ENCODE peak calls at places on chromosomes 3 and 15, in six cellular contexts. One of them, this sample, is unnamed.

GRCh38 chr15:38670142-38671002 is 105.8 kb upstream of the RASGRP1 start:
- DNase-seq in stomach: no peak
- DNase-seq in transverse colon: peak
- DNase-seq in K562: no peak
- DNase-seq in A549: no peak
- DNase-seq in HCT116: no peak
- DNase-seq in this sample: peak

GRCh38 chr15:33395841-33396240 is 85.1 kb downstream of the RYR3 start:
- DNase-seq in stomach: no peak
- DNase-seq in transverse colon: no peak
- DNase-seq in K562: no peak
- DNase-seq in A549: no peak
- DNase-seq in HCT116: no peak
- DNase-seq in this sample: no peak

GRCh38 chr15:27865926-27866325 is 233.2 kb downstream of the OCA2 start:
- DNase-seq in stomach: no peak
- DNase-seq in transverse colon: no peak
- DNase-seq in K562: no peak
- DNase-seq in A549: no peak
- DNase-seq in HCT116: no peak
- DNase-seq in this sample: no peak

GRCh38 chr3:32780735-32781210 is 37.0 kb upstream of the TRIM71 start:
- DNase-seq in stomach: peak
- DNase-seq in transverse colon: peak
- DNase-seq in K562: peak
- DNase-seq in A549: no peak
- DNase-seq in HCT116: peak
- DNase-seq in this sample: no peak

GRCh38 chr15:71082803-71083202 is 32.5 kb upstream of the THSD4 start:
- DNase-seq in stomach: no peak
- DNase-seq in transverse colon: no peak
- DNase-seq in K562: no peak
- DNase-seq in A549: no peak
- DNase-seq in HCT116: no peak
- DNase-seq in this sample: no peak

GRCh38 chr3:138812806-138813205 is 21.9 kb downstream of the PIK3CB start:
- DNase-seq in stomach: no peak
- DNase-seq in transverse colon: no peak
- DNase-seq in K562: no peak
- DNase-seq in A549: no peak
- DNase-seq in HCT116: no peak
- DNase-seq in this sample: no peak

GRCh38 chr3:111895079-111895478 is 36.0 kb downstream of the PHLDB2 start:
- DNase-seq in stomach: no peak
- DNase-seq in transverse colon: no peak
- DNase-seq in K562: peak
- DNase-seq in A549: peak
- DNase-seq in HCT116: peak
- DNase-seq in this sample: no peak

GRCh38 chr3:189331002-189331418 is 159.2 kb downstream of the TPRG1 start:
- DNase-seq in stomach: no peak
- DNase-seq in transverse colon: no peak
- DNase-seq in K562: no peak
- DNase-seq in A549: no peak
- DNase-seq in HCT116: no peak
- DNase-seq in this sample: no peak

GRCh38 chr3:132145833-132146232 is 111.0 kb upstream of the CPNE4 start:
- DNase-seq in stomach: no peak
- DNase-seq in transverse colon: no peak
- DNase-seq in K562: no peak
- DNase-seq in A549: no peak
- DNase-seq in HCT116: no peak
- DNase-seq in this sample: no peak

GRCh38 chr3:11532865-11533490 is 110.7 kb downstream of the VGLL4 start:
- DNase-seq in stomach: no peak
- DNase-seq in transverse colon: no peak
- DNase-seq in K562: no peak
- DNase-seq in A549: no peak
- DNase-seq in HCT116: no peak
- DNase-seq in this sample: no peak

GRCh38 chr3:181568693-181569092 is 143.0 kb upstream of the SOX2 start:
- DNase-seq in stomach: no peak
- DNase-seq in transverse colon: no peak
- DNase-seq in K562: no peak
- DNase-seq in A549: no peak
- DNase-seq in HCT116: no peak
- DNase-seq in this sample: no peak

GRCh38 chr15:93179072-93179471 is 90.1 kb upstream of the RGMA start:
- DNase-seq in stomach: peak
- DNase-seq in transverse colon: peak
- DNase-seq in K562: peak
- DNase-seq in A549: no peak
- DNase-seq in HCT116: no peak
- DNase-seq in this sample: no peak

GRCh38 chr3:10935028-10935427 is 57.5 kb upstream of the SLC6A1 start:
- DNase-seq in stomach: no peak
- DNase-seq in transverse colon: no peak
- DNase-seq in K562: no peak
- DNase-seq in A549: no peak
- DNase-seq in HCT116: no peak
- DNase-seq in this sample: no peak

GRCh38 chr3:1979961-1980615 is 118.6 kb upstream of the CNTN4 start:
- DNase-seq in stomach: no peak
- DNase-seq in transverse colon: no peak
- DNase-seq in K562: no peak
- DNase-seq in A549: no peak
- DNase-seq in HCT116: no peak
- DNase-seq in this sample: no peak

GRCh38 chr15:37045241-37045640 is 55.1 kb downstream of the MEIS2 start:
- DNase-seq in stomach: no peak
- DNase-seq in transverse colon: no peak
- DNase-seq in K562: no peak
- DNase-seq in A549: no peak
- DNase-seq in HCT116: no peak
- DNase-seq in this sample: no peak
- H3K4me3 ChIP-seq in stomach: no peak
- H3K4me3 ChIP-seq in transverse colon: no peak
- H3K4me3 ChIP-seq in K562: no peak
- H3K4me3 ChIP-seq in A549: no peak
- H3K4me3 ChIP-seq in HCT116: no peak
- H3K4me3 ChIP-seq in this sample: no peak

GRCh38 chr15:68279218-68279533 is 1.6 kb downstream of the FEM1B start:
- DNase-seq in stomach: no peak
- DNase-seq in transverse colon: no peak
- DNase-seq in K562: no peak
- DNase-seq in A549: no peak
- DNase-seq in HCT116: no peak
- DNase-seq in this sample: no peak
- TF ChIP-seq POLR2A in stomach: no peak
- TF ChIP-seq POLR2A in transverse colon: no peak
- TF ChIP-seq POLR2A in K562: no peak
- TF ChIP-seq POLR2A in A549: no peak
- TF ChIP-seq POLR2A in HCT116: no peak
- TF ChIP-seq POLR2A in this sample: no peak

GRCh38 chr15:86235667-86236066 is 156.0 kb downstream of the AGBL1 start:
- DNase-seq in stomach: no peak
- DNase-seq in transverse colon: no peak
- DNase-seq in K562: no peak
- DNase-seq in A549: no peak
- DNase-seq in HCT116: no peak
- DNase-seq in this sample: no peak

GRCh38 chr15:86229306-86229705 is 149.6 kb downstream of the AGBL1 start:
- DNase-seq in stomach: no peak
- DNase-seq in transverse colon: no peak
- DNase-seq in K562: no peak
- DNase-seq in A549: no peak
- DNase-seq in HCT116: no peak
- DNase-seq in this sample: no peak

GRCh38 chr15:86229966-86230365 is 150.3 kb downstream of the AGBL1 start:
- DNase-seq in stomach: no peak
- DNase-seq in transverse colon: no peak
- DNase-seq in K562: no peak
- DNase-seq in A549: no peak
- DNase-seq in HCT116: no peak
- DNase-seq in this sample: no peak

GRCh38 chr15:86236721-86237121 is 157.1 kb downstream of the AGBL1 start:
- DNase-seq in stomach: no peak
- DNase-seq in transverse colon: no peak
- DNase-seq in K562: no peak
- DNase-seq in A549: no peak
- DNase-seq in HCT116: no peak
- DNase-seq in this sample: no peak

DNA sequence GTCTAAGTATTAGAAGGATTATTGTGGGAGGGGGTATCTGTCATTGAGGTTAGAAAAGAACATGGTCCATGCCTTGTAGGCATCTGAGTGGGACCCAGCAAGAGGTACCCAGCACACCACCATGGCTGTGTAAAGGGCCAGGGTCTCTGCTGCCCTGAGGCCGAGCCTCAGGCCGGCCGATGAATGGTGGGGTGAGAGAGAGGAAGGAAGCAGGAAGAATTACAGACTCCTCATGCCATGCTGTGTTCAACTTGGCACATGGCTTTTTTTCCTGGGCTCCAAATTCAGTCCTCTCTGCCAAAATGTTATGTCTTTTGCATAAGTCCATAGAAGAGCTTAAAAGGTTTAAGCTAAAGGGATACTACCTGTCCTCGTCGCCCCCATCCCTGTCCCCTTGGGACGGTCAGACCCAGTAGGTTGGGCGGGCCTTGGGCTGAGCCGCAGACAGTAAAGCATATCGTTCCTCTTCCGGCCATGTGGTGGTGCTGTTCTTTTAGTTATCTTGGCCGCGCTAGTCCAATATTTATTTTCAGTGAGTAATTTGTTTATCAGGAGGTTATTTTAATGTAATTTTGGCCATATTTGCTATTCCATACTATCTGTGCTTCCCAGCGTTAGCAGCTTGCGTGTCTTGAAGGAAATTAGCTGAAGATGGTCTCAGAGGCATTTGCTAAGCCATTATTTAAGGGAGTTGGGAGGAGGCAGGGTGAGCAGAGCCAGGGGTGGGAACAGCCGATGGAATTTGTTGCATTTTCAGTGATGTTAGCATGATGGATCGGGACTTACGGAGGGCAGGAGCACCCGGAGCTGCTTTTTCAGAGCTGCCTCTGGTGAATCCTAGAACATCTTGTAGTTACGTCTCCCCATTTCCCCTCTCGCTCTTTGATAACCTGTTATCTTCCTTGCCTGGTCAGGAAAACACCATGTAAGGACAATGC is 152.5 kb downstream of the AGBL1 start:
- DNase-seq in stomach: no peak
- DNase-seq in transverse colon: peak
- DNase-seq in K562: peak
- DNase-seq in A549: peak
- DNase-seq in HCT116: no peak
- DNase-seq in this sample: no peak
- H3K4me3 ChIP-seq in stomach: no peak
- H3K4me3 ChIP-seq in transverse colon: no peak
- H3K4me3 ChIP-seq in K562: no peak
- H3K4me3 ChIP-seq in A549: no peak
- H3K4me3 ChIP-seq in HCT116: no peak
- H3K4me3 ChIP-seq in this sample: no peak

GRCh38 chr3:66365023-66365581 is 135.7 kb downstream of the LRIG1 start:
- DNase-seq in stomach: no peak
- DNase-seq in transverse colon: no peak
- DNase-seq in K562: no peak
- DNase-seq in A549: no peak
- DNase-seq in HCT116: no peak
- DNase-seq in this sample: no peak

GRCh38 chr3:66367979-66368378 is 132.8 kb downstream of the LRIG1 start:
- DNase-seq in stomach: no peak
- DNase-seq in transverse colon: no peak
- DNase-seq in K562: no peak
- DNase-seq in A549: no peak
- DNase-seq in HCT116: no peak
- DNase-seq in this sample: no peak

GRCh38 chr3:66366747-66367146 is 134.1 kb downstream of the LRIG1 start:
- DNase-seq in stomach: no peak
- DNase-seq in transverse colon: no peak
- DNase-seq in K562: no peak
- DNase-seq in A549: no peak
- DNase-seq in HCT116: no peak
- DNase-seq in this sample: no peak

GRCh38 chr3:66363133-66363532 is 137.7 kb downstream of the LRIG1 start:
- DNase-seq in stomach: no peak
- DNase-seq in transverse colon: no peak
- DNase-seq in K562: no peak
- DNase-seq in A549: no peak
- DNase-seq in HCT116: no peak
- DNase-seq in this sample: no peak

DNA sequence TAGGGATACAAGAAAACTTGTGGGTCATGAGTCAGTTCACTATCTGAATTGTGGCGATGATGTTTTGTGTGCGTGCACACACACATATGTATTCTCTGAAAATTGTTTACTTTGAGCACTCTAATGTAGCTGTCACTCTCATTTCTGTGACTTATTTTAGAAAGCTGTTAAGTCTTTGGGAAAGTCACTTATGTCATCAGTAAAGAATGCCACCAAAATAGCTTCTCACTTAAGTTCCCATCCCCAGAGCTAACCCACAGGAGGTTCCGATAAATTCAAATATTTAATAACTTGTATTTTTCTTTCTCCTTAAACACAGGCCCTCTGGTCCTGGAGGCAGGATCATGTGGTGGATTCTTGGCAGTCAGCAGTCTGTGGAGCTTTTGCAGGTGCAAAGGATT is 138.3 kb downstream of the LRIG1 start:
- DNase-seq in stomach: no peak
- DNase-seq in transverse colon: no peak
- DNase-seq in K562: no peak
- DNase-seq in A549: no peak
- DNase-seq in HCT116: no peak
- DNase-seq in this sample: no peak
- TF ChIP-seq POLR2A in stomach: no peak
- TF ChIP-seq POLR2A in transverse colon: no peak
- TF ChIP-seq POLR2A in K562: no peak
- TF ChIP-seq POLR2A in A549: no peak
- TF ChIP-seq POLR2A in HCT116: no peak
- TF ChIP-seq POLR2A in this sample: no peak

DNA sequence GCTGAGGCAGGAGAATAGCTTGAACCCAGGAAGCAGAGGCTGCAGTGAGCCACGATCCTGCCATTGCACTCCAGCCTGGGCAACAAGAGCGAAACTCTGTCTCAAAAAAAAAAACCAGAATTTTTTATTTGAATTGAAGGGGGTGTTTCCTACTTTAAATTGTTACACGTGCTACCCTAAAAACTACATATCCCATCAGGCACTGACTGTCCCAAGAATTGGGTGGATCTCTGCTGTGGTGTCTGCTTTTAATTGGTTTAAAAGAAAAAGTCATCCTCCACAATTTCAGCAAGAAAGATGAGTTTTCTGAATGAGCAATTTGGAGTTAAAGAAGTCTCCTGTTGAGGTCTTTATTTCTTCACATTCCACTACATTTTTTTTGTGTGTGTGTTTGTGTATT is 2.1 kb downstream of the PDIA3 start:
- DNase-seq in stomach: no peak
- DNase-seq in transverse colon: no peak
- DNase-seq in K562: peak
- DNase-seq in A549: no peak
- DNase-seq in HCT116: no peak
- DNase-seq in this sample: no peak
- H3K4me3 ChIP-seq in stomach: peak
- H3K4me3 ChIP-seq in transverse colon: no peak
- H3K4me3 ChIP-seq in K562: peak
- H3K4me3 ChIP-seq in A549: no peak
- H3K4me3 ChIP-seq in HCT116: no peak
- H3K4me3 ChIP-seq in this sample: no peak

This sample was measured in esophagus squamous epithelium.